ENCODE peak calls at places on chromosome 15, in ten cellular contexts. V is HepG2, F is breast epithelium, Q is heart left ventricle, K is stomach, Z is fibroblast of lung, C is upper lobe of left lung, L is right atrium auricular region, E is colonic mucosa, I is sigmoid colon. G is an unnamed sample. For H3K9me3, the result is how much of the 10 kb centered on the place peaks cover.

GRCh38 chr15:96750361-96750760 is 419.9 kb downstream of the NR2F2 start:
- DNase-seq in I (no peak), L (no peak), E (no peak), C (no peak), V (no peak), F (no peak), Z (no peak), K (no peak), Q (no peak), G (no peak)

GRCh38 chr15:49669288-49669687 is 48.4 kb downstream of the DTWD1 start:
- DNase-seq in F (no peak), I (no peak), C (no peak), Z (no peak), V (no peak), L (no peak), E (no peak), K (no peak), Q (no peak), G (no peak)

GRCh38 chr15:41659855-41660234 is 360 bp upstream of the MGA start:
- DNase-seq in I (no peak), L (no peak), F (no peak), K (no peak), V (no peak), E (no peak), C (peak), Q (no peak), Z (no peak), G (no peak)

GRCh38 chr15:29885183-29885582 is 62.9 kb upstream of the TJP1 start:
- DNase-seq in F (no peak), V (no peak), C (no peak), K (no peak), E (no peak), Z (no peak), L (no peak), Q (no peak), I (no peak), G (no peak)

GRCh38 chr15:70632079-70632850 is 131.1 kb downstream of the UACA start:
- DNase-seq in I (no peak), K (no peak), F (no peak), V (no peak), Z (no peak), Q (no peak), E (no peak), C (no peak), L (no peak), G (no peak)

GRCh38 chr15:41055706-41056105 is 60.4 kb downstream of the INO80 start:
- DNase-seq in Q (no peak), F (no peak), Z (no peak), C (no peak), I (no peak), L (no peak), V (no peak), E (no peak), K (no peak), G (no peak)

GRCh38 chr15:53759333-53759975 is at the start of gene WDR72:
- DNase-seq in I (no peak), Q (no peak), Z (no peak), E (peak), V (no peak), K (no peak), L (no peak), C (peak), F (no peak), G (no peak)

GRCh38 chr15:41487376-41487775 is 6.3 kb upstream of the ITPKA start:
- DNase-seq in V (no peak), Z (no peak), K (no peak), I (no peak), F (no peak), Q (no peak), E (no peak), L (no peak), C (no peak), G (no peak)

GRCh38 chr15:62739507-62739906 is 303.0 kb upstream of the TPM1 start:
- DNase-seq in Z (peak), K (no peak), I (no peak), Q (no peak), L (no peak), E (no peak), V (no peak), C (no peak), F (no peak), G (no peak)

GRCh38 chr15:71195242-71195641 is 80.0 kb downstream of the THSD4 start:
- DNase-seq in Z (no peak), C (no peak), V (no peak), F (no peak), K (no peak), Q (no peak), E (no peak), L (no peak), I (no peak), G (no peak)

GRCh38 chr15:85973584-85974347 is 105.9 kb upstream of the AGBL1 start:
- DNase-seq in F (no peak), E (no peak), Z (no peak), L (no peak), V (peak), Q (no peak), C (no peak), K (no peak), I (no peak), G (no peak)

GRCh38 chr15:31273258-31273941 is 53.2 kb upstream of the KLF13 start:
- DNase-seq in C (no peak), L (peak), K (peak), Q (peak), F (peak), I (peak), Z (no peak), V (no peak), E (no peak), G (peak)

GRCh38 chr15:85625856-85626255 is 168.9 kb downstream of the KLHL25 start:
- DNase-seq in E (no peak), K (no peak), F (no peak), L (no peak), C (no peak), I (no peak), Z (peak), Q (no peak), V (no peak), G (no peak)

GRCh38 chr15:30649952-30650929 is 24.3 kb downstream of the ARHGAP11B start:
- DNase-seq in Q (no peak), F (no peak), Z (peak), K (no peak), E (no peak), V (no peak), L (no peak), I (no peak), C (no peak), G (no peak)

GRCh38 chr15:35697549-35698299 is 151.8 kb upstream of the DPH6 start:
- DNase-seq in C (no peak), Z (peak), E (no peak), I (no peak), Q (no peak), K (no peak), V (no peak), F (no peak), L (no peak), G (no peak)

GRCh38 chr15:70259030-70259424 is 161.3 kb upstream of the TLE3 start:
- DNase-seq in E (peak), K (peak), I (peak), C (peak), F (no peak), Z (peak), V (no peak), L (peak), Q (peak), G (no peak)

GRCh38 chr15:71790081-71790480 is 20.3 kb upstream of the NR2E3 start:
- DNase-seq in I (peak), V (no peak), F (no peak), E (peak), Z (no peak), K (peak), C (no peak), L (no peak), Q (no peak), G (no peak)

GRCh38 chr15:64749999-64750657 is 25.3 kb downstream of the RBPMS2 start:
- DNase-seq in Q (no peak), L (peak), F (no peak), V (no peak), I (no peak), K (no peak), E (no peak), Z (peak), C (no peak), G (no peak)

GRCh38 chr15:78767331-78767951 is 43.8 kb downstream of the ADAMTS7 start:
- DNase-seq in C (peak), F (no peak), V (no peak), E (no peak), Q (no peak), K (no peak), I (peak), Z (no peak), L (no peak), G (peak)

DNA sequence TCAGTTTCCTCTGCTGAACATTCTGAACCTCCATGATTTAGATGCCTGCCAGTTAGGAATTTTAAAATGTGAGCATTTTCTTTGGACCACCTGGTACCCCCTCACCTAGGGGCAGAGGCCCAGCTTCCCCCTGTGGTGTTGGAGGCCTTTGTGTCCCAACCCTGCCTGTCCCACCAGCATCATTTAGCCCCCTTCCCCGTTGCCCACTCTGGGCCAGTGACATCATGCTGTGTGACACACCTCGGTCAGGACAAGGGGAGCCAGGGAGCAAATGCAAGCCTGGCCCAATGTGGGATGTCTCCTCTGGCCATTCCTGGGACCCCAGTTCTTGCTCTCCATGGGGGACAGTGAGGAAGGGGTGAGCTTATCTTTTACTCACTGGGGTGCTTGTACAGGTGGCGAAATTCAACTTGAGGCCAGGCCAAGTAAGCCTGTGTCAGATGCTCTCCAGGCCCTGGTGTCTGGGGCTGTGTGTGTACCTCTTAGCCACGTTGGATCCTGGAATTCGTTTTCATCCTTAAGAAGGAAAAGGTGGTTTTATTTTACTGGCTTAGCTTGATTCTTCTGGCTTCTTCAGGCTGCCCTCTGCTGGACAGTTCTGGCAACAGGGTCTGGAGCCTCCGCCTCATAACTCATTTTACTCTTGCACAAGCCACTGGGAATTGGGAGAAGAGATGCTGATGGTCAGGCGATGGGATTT is 49.7 kb upstream of the MYZAP start:
- DNase-seq in C (no peak), Z (peak), I (peak), V (peak), L (peak), K (peak), Q (peak), E (peak), F (no peak), G (peak)
- TF ChIP-seq CTCF in C (peak), Z (peak), I (peak), V (peak), L (peak), K (peak), Q (peak), E (peak), F (peak), G (peak)

GRCh38 chr15:25248583-25249235 is 190.1 kb downstream of the UBE3A start:
- DNase-seq in Q (peak), C (no peak), L (no peak), V (no peak), I (peak), F (peak), K (peak), Z (no peak), E (peak), G (peak)

GRCh38 chr15:25245801-25246622 is 192.8 kb downstream of the UBE3A start:
- DNase-seq in C (no peak), V (no peak), Q (no peak), Z (no peak), E (peak), F (peak), I (peak), L (peak), K (no peak), G (peak)

GRCh38 chr15:25249236-25250010 is 189.4 kb downstream of the UBE3A start:
- DNase-seq in C (no peak), E (peak), L (no peak), Q (peak), V (no peak), F (peak), K (peak), I (no peak), Z (no peak), G (no peak)

GRCh38 chr15:25246641-25247417 is 192.0 kb downstream of the UBE3A start:
- DNase-seq in K (peak), Z (no peak), I (peak), E (peak), C (no peak), V (no peak), F (peak), Q (peak), L (peak), G (peak)

GRCh38 chr15:25247418-25248030 is 191.3 kb downstream of the UBE3A start:
- DNase-seq in Z (no peak), V (no peak), L (no peak), C (no peak), E (peak), Q (no peak), K (peak), I (no peak), F (peak), G (peak)
- H3K9me3 ChIP-seq in Z (under half), V (half or more), L (under half), C (under half), E (under half), Q (under half), K (half or more), I (under half), F (half or more), G (under half)

GRCh38 chr15:48345516-48345915 is 14.3 kb downstream of the DUT start:
- DNase-seq in K (no peak), Z (no peak), E (no peak), V (no peak), Q (no peak), L (no peak), I (no peak), F (no peak), C (no peak), G (no peak)
- TF ChIP-seq CTCF in K (no peak), Z (no peak), E (no peak), V (no peak), Q (no peak), L (no peak), I (no peak), F (no peak), C (no peak), G (no peak)

DNA sequence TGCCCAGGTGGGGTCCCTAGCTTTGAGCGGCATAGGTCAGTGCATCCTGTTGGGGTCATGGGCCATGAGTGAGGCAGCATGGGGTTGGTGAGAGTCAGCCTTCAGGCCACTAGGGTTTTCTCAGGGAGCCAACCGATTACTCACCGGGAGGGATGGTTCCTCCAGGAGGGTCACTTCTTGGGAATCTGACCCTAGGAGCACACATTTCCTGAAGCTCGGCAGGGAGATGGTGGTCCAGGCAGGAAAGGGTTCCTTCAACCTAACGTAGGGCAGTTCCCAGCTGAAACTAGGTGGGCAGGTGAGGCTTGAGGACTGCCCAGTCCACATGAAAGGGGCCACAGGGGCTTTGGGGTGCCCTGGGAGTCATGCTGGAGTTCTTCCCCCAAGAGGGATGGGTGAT is 218.0 kb downstream of the UBE3A start:
- DNase-seq in F (no peak), I (no peak), C (no peak), L (no peak), V (no peak), K (no peak), E (no peak), Q (no peak), Z (no peak), G (no peak)
- H3K9me3 ChIP-seq in F (under half), I (under half), C (under half), L (under half), V (half or more), K (half or more), E (under half), Q (under half), Z (under half), G (under half)

GRCh38 chr15:58666957-58667356 is 82.5 kb downstream of the ADAM10 start:
- DNase-seq in E (no peak), V (no peak), F (no peak), C (no peak), K (no peak), Z (peak), L (no peak), Q (no peak), I (no peak), G (no peak)

GRCh38 chr15:58665676-58666075 is 83.8 kb downstream of the ADAM10 start:
- DNase-seq in V (no peak), E (no peak), K (no peak), F (no peak), Q (no peak), L (no peak), Z (no peak), C (no peak), I (no peak), G (no peak)

DNA sequence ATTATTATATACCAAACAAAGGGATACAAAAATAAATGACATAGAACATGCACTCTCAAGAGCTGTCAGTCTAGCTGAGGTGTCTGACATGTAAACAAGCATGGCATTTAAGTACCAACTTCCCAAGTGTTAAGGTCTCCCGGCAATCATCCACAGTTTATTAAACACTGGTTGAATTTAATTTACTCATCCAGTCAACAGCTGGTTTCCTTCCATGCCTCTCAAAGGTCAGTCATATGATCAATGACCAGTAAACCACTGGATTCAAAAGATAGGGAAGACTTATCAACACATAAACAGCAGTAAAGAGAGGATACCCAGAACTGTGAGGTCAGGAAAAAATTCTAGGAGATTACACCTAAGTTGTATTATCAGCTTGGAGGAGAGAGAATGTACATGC is 80.4 kb downstream of the ADAM10 start:
- DNase-seq in L (no peak), E (no peak), I (no peak), F (no peak), K (no peak), C (no peak), V (no peak), Q (no peak), Z (peak), G (no peak)
- TF ChIP-seq CTCF in L (no peak), E (no peak), I (no peak), F (no peak), K (no peak), C (no peak), V (no peak), Q (no peak), Z (no peak), G (no peak)

GRCh38 chr15:77312523-77312922 is 107.4 kb downstream of the PEAK1 start:
- DNase-seq in Z (no peak), K (no peak), L (no peak), V (no peak), I (no peak), E (no peak), C (no peak), F (no peak), Q (no peak), G (no peak)
- H3K9me3 ChIP-seq in Z (under half), K (under half), L (under half), V (under half), I (under half), E (under half), C (under half), F (under half), Q (under half), G (under half)

GRCh38 chr15:83784975-83785374 is 131.1 kb downstream of the ADAMTSL3 start:
- DNase-seq in E (no peak), F (no peak), C (no peak), K (no peak), V (no peak), Z (peak), I (no peak), L (no peak), Q (no peak), G (no peak)
- TF ChIP-seq CTCF in E (no peak), F (no peak), C (no peak), K (no peak), V (no peak), Z (no peak), I (no peak), L (no peak), Q (no peak), G (no peak)

DNA sequence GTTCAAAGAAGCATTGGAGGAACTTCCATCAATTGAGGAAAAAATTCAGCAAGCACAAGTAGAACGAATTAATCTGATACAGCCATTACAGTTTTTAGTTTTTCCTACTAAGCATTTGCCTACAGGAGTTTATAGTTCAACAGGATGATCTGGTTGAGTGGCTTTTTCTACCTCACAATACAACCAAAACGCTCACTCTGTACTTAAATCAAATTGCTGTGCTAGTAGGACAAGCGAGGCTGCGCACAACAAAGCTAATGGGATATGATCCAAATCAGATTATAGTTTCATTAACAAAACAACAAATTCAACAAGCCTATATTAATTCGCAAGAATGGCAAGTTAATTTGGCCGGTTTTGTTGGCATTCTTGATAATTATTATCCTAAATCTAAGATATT is 44.2 kb downstream of the ETFA start:
- DNase-seq in I (no peak), L (no peak), Q (no peak), K (no peak), Z (no peak), F (no peak), E (no peak), C (no peak), V (no peak), G (no peak)
- H3K9me3 ChIP-seq in I (under half), L (under half), Q (under half), K (under half), Z (under half), F (under half), E (under half), C (under half), V (under half), G (under half)